ENCODE peak calls at places on chromosomes 12 and 14, in four cellular contexts. One of them, this sample, is unnamed.

GRCh38 chr14:68384335-68384734 is 408.5 kb downstream of the ZFP36L1 start:
- DNase-seq in SK-N-MC: no peak
- DNase-seq in lower lobe of right lung: no peak
- DNase-seq in heart left ventricle: peak
- DNase-seq in this sample: no peak

GRCh38 chr12:108611884-108612415 is 14.1 kb upstream of the TMEM119 start:
- DNase-seq in SK-N-MC: no peak
- DNase-seq in lower lobe of right lung: no peak
- DNase-seq in heart left ventricle: no peak
- DNase-seq in this sample: no peak

GRCh38 chr12:51200806-51201205 is 17.1 kb downstream of the POU6F1 start:
- DNase-seq in SK-N-MC: no peak
- DNase-seq in lower lobe of right lung: no peak
- DNase-seq in heart left ventricle: no peak
- DNase-seq in this sample: peak

GRCh38 chr12:108686753-108687152 is 44.6 kb downstream of the CORO1C start:
- DNase-seq in SK-N-MC: no peak
- DNase-seq in lower lobe of right lung: no peak
- DNase-seq in heart left ventricle: peak
- DNase-seq in this sample: no peak

GRCh38 chr12:103268831-103269514 is 226.8 kb downstream of the C12orf42 start:
- DNase-seq in SK-N-MC: no peak
- DNase-seq in lower lobe of right lung: no peak
- DNase-seq in heart left ventricle: no peak
- DNase-seq in this sample: no peak

GRCh38 chr12:7190268-7191055 is 976 bp downstream of the PEX5 start:
- DNase-seq in SK-N-MC: no peak
- DNase-seq in lower lobe of right lung: peak
- DNase-seq in heart left ventricle: no peak
- DNase-seq in this sample: peak

GRCh38 chr12:57694459-57695019 is 607 bp downstream of the OS9 start:
- DNase-seq in SK-N-MC: no peak
- DNase-seq in lower lobe of right lung: no peak
- DNase-seq in heart left ventricle: no peak
- DNase-seq in this sample: no peak

GRCh38 chr12:55188974-55189556 is 31.8 kb upstream of the OR10A7 start:
- DNase-seq in SK-N-MC: peak
- DNase-seq in lower lobe of right lung: no peak
- DNase-seq in heart left ventricle: no peak
- DNase-seq in this sample: no peak

GRCh38 chr12:81543621-81544139 is 215.5 kb downstream of the PPFIA2 start:
- DNase-seq in SK-N-MC: no peak
- DNase-seq in lower lobe of right lung: no peak
- DNase-seq in heart left ventricle: no peak
- DNase-seq in this sample: no peak

GRCh38 chr14:21026988-21027315 is 2.1 kb upstream of the NDRG2 start:
- DNase-seq in SK-N-MC: no peak
- DNase-seq in lower lobe of right lung: no peak
- DNase-seq in heart left ventricle: peak
- DNase-seq in this sample: no peak

GRCh38 chr12:116074686-116075085 is 202.8 kb downstream of the MED13L start:
- DNase-seq in SK-N-MC: peak
- DNase-seq in lower lobe of right lung: no peak
- DNase-seq in heart left ventricle: no peak
- DNase-seq in this sample: no peak

GRCh38 chr12:116075251-116075650 is 202.2 kb downstream of the MED13L start:
- DNase-seq in SK-N-MC: no peak
- DNase-seq in lower lobe of right lung: no peak
- DNase-seq in heart left ventricle: no peak
- DNase-seq in this sample: no peak

GRCh38 chr12:116078396-116078795 is 199.1 kb downstream of the MED13L start:
- DNase-seq in SK-N-MC: no peak
- DNase-seq in lower lobe of right lung: no peak
- DNase-seq in heart left ventricle: no peak
- DNase-seq in this sample: no peak

GRCh38 chr12:116077431-116077830 is 200.1 kb downstream of the MED13L start:
- DNase-seq in SK-N-MC: no peak
- DNase-seq in lower lobe of right lung: no peak
- DNase-seq in heart left ventricle: no peak
- DNase-seq in this sample: no peak

GRCh38 chr12:116076399-116076798 is 201.1 kb downstream of the MED13L start:
- DNase-seq in SK-N-MC: no peak
- DNase-seq in lower lobe of right lung: no peak
- DNase-seq in heart left ventricle: no peak
- DNase-seq in this sample: no peak
- H3K4me3 ChIP-seq in SK-N-MC: no peak
- H3K4me3 ChIP-seq in lower lobe of right lung: no peak
- H3K4me3 ChIP-seq in heart left ventricle: no peak
- H3K4me3 ChIP-seq in this sample: no peak

GRCh38 chr12:121858662-121859572 is at the start of gene HPD:
- DNase-seq in SK-N-MC: no peak
- DNase-seq in lower lobe of right lung: no peak
- DNase-seq in heart left ventricle: peak
- DNase-seq in this sample: peak

GRCh38 chr12:121860257-121860656 is 1.6 kb upstream of the HPD start:
- DNase-seq in SK-N-MC: no peak
- DNase-seq in lower lobe of right lung: no peak
- DNase-seq in heart left ventricle: no peak
- DNase-seq in this sample: no peak

GRCh38 chr12:121857322-121858246 is 1.1 kb downstream of the HPD start:
- DNase-seq in SK-N-MC: no peak
- DNase-seq in lower lobe of right lung: no peak
- DNase-seq in heart left ventricle: no peak
- DNase-seq in this sample: no peak

GRCh38 chr12:121858318-121858661 is 369 bp downstream of the HPD start:
- DNase-seq in SK-N-MC: no peak
- DNase-seq in lower lobe of right lung: no peak
- DNase-seq in heart left ventricle: no peak
- DNase-seq in this sample: no peak

DNA sequence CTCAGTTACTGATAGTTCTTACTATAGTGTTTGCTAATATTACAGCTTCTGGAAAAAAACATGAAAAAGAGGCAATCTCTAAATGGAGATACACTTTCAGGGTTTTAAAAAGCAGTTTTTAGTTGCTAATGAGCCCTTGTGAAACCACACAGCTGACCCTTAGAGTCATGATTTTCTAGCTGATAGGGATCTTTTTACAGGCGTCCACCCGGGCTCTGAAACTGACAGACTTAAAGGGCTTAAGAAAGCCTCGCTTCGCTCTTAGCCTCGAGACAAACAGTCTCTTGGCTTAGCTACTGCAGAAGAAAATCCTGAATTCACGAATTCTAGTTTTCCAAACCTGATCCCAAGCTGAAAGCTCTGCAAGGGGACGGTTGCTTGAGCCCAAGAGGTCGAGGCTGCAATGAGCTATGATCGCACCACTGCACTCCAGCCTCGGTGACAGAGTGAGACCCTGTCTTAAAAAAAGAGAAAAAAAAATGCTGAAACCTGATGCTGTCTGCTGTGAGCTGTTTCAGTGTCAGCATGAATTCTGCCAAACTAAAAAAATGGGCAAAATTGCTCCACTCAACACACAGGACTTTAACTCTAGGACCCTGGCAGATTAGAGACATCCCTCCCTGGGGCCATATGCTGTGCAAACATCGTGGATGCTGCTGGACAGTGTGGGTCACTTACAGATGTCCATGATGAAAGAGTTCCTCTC is 3.0 kb upstream of the HPD start:
- DNase-seq in SK-N-MC: no peak
- DNase-seq in lower lobe of right lung: no peak
- DNase-seq in heart left ventricle: no peak
- DNase-seq in this sample: no peak
- H3K4me3 ChIP-seq in SK-N-MC: no peak
- H3K4me3 ChIP-seq in lower lobe of right lung: no peak
- H3K4me3 ChIP-seq in heart left ventricle: no peak
- H3K4me3 ChIP-seq in this sample: no peak

GRCh38 chr12:109946505-109946904 is 46.4 kb downstream of the TCHP start:
- DNase-seq in SK-N-MC: no peak
- DNase-seq in lower lobe of right lung: no peak
- DNase-seq in heart left ventricle: no peak
- DNase-seq in this sample: no peak
- H3K4me3 ChIP-seq in SK-N-MC: no peak
- H3K4me3 ChIP-seq in lower lobe of right lung: no peak
- H3K4me3 ChIP-seq in heart left ventricle: no peak
- H3K4me3 ChIP-seq in this sample: no peak

DNA sequence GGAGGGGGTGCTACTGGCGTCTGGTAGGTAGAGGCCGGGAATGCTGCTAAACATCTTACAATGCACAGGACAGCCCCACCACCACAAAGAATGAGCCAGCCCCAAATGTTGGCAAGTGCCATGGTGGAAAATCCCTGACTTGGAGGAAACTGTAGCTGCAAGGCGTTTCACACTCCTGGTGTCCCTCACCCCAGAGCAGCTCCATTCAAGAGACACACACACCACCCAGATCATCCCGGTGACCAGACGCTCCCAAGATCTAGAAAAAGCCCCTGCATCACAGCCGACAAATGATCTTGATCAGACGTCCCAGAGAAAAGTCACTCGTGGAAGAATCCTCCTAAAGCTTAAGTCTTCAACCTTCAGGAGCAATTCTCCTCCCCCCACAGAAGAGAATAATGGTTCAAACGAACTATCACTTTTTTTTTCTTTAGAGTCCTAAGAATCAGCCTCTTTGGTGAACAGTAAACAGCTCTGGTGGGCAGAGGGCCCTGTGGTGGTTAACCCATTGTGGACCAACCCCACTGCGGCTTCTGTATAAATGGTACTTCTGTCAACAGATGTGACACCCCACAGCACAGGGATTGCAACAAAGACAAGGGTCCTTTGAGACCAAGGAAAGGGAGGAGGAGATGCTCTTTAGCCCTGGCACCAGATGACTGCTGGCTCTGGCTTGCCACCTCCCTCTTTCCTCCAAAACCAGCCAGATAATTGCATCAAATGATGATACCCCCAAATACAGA is 2.7 kb downstream of the GLTP start:
- DNase-seq in SK-N-MC: no peak
- DNase-seq in lower lobe of right lung: no peak
- DNase-seq in heart left ventricle: no peak
- DNase-seq in this sample: no peak
- H3K4me3 ChIP-seq in SK-N-MC: no peak
- H3K4me3 ChIP-seq in lower lobe of right lung: no peak
- H3K4me3 ChIP-seq in heart left ventricle: no peak
- H3K4me3 ChIP-seq in this sample: no peak

DNA sequence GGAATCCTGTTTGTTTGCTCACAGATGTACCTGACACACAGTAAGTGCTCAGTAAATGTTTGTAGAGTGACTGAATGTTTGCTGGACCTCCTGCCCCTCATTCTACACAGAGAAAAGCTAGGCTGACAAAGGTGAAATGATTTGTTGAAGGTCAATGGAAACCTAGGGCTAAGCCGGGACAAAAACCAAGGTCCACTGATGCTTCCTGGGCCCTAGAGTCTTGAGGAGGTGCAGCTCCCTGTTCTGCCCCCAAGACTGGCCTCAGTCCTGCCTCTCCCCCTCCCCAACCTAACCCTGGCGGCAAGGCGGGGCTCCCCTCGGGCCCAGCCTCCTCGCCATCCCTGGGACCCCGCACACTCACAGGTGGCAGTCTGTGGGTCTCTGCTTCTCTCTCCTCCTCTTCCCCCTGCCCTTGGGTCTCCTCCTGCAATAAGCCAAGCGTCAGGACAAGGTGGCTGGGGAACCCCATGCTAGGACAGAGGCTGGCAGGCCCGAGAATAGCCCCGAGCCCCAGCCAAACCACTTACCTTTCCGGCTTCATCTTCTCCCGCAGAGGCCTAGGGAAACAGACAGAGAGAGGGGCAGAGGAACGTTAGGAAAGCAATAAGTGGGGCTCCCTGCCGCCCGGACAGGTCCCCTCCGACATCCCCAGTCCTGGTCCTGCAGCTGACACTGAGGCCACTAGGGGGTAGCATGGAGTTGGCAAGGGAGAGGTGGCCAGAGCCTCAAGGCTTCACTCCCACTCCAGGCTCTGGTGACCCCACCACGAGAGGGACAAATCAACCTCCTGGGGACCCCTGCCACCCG is 9.3 kb downstream of the PGF start:
- DNase-seq in SK-N-MC: no peak
- DNase-seq in lower lobe of right lung: peak
- DNase-seq in heart left ventricle: peak
- DNase-seq in this sample: no peak
- H3K4me3 ChIP-seq in SK-N-MC: no peak
- H3K4me3 ChIP-seq in lower lobe of right lung: no peak
- H3K4me3 ChIP-seq in heart left ventricle: no peak
- H3K4me3 ChIP-seq in this sample: no peak

GRCh38 chr14:85531141-85531593 is 1.2 kb downstream of the FLRT2 start:
- DNase-seq in SK-N-MC: no peak
- DNase-seq in lower lobe of right lung: peak
- DNase-seq in heart left ventricle: peak
- DNase-seq in this sample: peak

GRCh38 chr14:85532570-85532969 is 2.6 kb downstream of the FLRT2 start:
- DNase-seq in SK-N-MC: no peak
- DNase-seq in lower lobe of right lung: no peak
- DNase-seq in heart left ventricle: no peak
- DNase-seq in this sample: no peak

GRCh38 chr14:85532981-85533820 is 3.3 kb downstream of the FLRT2 start:
- DNase-seq in SK-N-MC: no peak
- DNase-seq in lower lobe of right lung: peak
- DNase-seq in heart left ventricle: peak
- DNase-seq in this sample: peak

GRCh38 chr14:85530626-85531025 is 682 bp downstream of the FLRT2 start:
- DNase-seq in SK-N-MC: no peak
- DNase-seq in lower lobe of right lung: no peak
- DNase-seq in heart left ventricle: no peak
- DNase-seq in this sample: no peak

DNA sequence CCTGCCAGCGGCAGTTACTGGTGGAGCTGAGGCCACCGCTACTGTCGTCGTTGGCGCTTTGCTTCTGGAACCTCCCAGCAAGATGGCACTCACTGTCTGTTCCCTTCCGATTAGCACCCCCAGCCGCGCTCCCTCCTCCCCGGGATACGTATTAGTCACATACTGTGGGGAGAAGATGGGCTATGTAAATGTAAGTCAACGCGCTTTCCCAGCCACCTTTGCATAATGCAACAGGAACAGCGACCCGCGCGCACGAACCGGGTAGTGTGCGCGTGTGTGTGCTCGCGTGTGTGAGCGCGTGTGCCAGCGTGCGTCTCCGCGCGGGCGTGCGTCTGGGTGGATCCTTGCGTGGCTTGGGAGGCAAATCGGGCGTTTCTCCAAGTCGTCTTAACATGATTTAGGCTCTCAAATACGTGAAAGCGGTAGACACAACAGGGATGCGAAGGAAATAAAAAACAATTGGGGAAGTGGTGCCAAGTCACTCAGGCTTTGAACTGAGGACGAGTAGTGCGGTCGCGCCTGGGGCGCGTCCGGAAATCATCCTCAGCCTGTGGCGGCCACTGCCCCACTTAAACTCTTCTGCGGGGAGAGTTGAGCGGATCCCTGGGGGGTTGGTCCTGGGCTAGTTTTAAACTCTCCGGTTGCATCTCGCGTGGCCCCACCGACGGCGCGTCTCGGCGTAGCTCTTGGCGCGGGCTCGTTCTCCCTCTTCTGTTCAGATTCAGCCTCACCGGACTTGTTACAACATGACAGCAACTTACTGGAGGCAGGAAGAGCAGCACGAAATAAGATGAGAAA is 1.8 kb downstream of the FLRT2 start:
- DNase-seq in SK-N-MC: no peak
- DNase-seq in lower lobe of right lung: peak
- DNase-seq in heart left ventricle: peak
- DNase-seq in this sample: peak
- H3K4me3 ChIP-seq in SK-N-MC: peak
- H3K4me3 ChIP-seq in lower lobe of right lung: peak
- H3K4me3 ChIP-seq in heart left ventricle: peak
- H3K4me3 ChIP-seq in this sample: peak

This sample was measured in kidney.